ENCODE peak calls at places on chromosomes 12 and 14, in six cellular contexts. S is IMR-90, L is mesenchymal stem cell, N is H9, F is H1, W is trophoblast cell. H is an unnamed sample.
A peak's percentile ranks its signal among the peaks of the same experiment; 100 is the strongest.

GRCh38 chr14:90458536-90458935 is 61.7 kb downstream of the CALM1 start:
- DNase-seq in L (no peak), F (no peak), S (no peak), W (no peak), N (no peak), H (no peak)

GRCh38 chr12:69985656-69986055 is 160.6 kb downstream of the MYRFL start:
- DNase-seq in F (peak; percentile 7), L (no peak), W (no peak), S (no peak), N (peak; percentile 71), H (no peak)

GRCh38 chr14:54687750-54688119 is 120.8 kb downstream of the SAMD4A start:
- DNase-seq in L (no peak), W (no peak), N (no peak), S (no peak), F (no peak), H (no peak)

GRCh38 chr12:53193040-53193439 is 12.3 kb upstream of the CSAD start:
- DNase-seq in L (no peak), F (no peak), N (no peak), W (no peak), S (no peak), H (no peak)

GRCh38 chr12:71392521-71393145 is 47.0 kb upstream of the LGR5 start:
- DNase-seq in N (peak; percentile 45), L (peak; percentile 75), F (no peak), S (peak; percentile 70), W (peak; percentile 23), H (peak; percentile 50)

GRCh38 chr14:67816326-67817009 is at the start of gene ZFYVE26:
- DNase-seq in W (peak; percentile 93), S (peak; percentile 94), N (peak; percentile 97), F (peak; percentile 86), L (peak; percentile 96), H (peak; percentile 80)

GRCh38 chr12:109278912-109279311 is 30.2 kb downstream of the FOXN4 start:
- DNase-seq in S (no peak), W (no peak), L (no peak), F (no peak), N (no peak), H (no peak)

GRCh38 chr12:7872565-7873304 is at the start of gene SLC2A14:
- DNase-seq in F (no peak), S (no peak), W (no peak), L (no peak), N (peak; percentile 51), H (no peak)

GRCh38 chr12:26524862-26525465 is 308.0 kb downstream of the ITPR2 start:
- DNase-seq in N (no peak), F (no peak), S (peak; percentile 28), W (peak; percentile 1), L (peak; percentile 13), H (no peak)

GRCh38 chr14:94690486-94690885 is 78.3 kb downstream of the SERPINA3 start:
- DNase-seq in L (no peak), F (no peak), W (no peak), N (peak; percentile 29), S (no peak), H (no peak)

GRCh38 chr14:30223385-30223785 is 295.7 kb upstream of the PRKD1 start:
- DNase-seq in N (no peak), L (peak; percentile 86), S (peak; percentile 95), W (peak; percentile 92), F (no peak), H (no peak)

DNA sequence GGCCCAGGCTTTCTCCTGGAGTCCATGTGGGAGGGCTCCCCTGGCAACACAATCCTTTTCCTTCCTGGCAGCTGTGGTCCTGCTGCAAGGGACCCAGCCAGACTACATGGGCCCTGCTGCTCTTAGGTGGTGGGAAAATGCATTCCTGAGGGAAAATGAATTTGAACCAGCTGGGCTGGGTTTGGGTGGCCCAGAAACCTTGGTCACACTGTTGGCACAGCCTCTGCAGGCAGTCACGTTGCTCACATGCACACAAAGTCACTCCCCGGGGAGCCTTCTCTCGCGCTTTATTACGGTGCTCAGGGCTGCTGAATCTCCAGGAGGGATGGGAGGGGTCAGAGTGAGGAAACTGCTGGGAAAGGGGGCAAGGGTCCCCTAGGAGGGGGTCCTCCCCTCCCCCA is 17.2 kb downstream of the PLEKHG3 start:
- DNase-seq in L (peak; percentile 52), W (no peak), N (no peak), S (peak; percentile 37), F (no peak), H (no peak)
- H2AK5ac ChIP-seq in L (peak overlapping the region; percentile 91), W (no peak overlapping the region), N (no peak overlapping the region), S (peak overlapping the region; percentile 11), F (no peak overlapping the region), H (no peak overlapping the region)

GRCh38 chr12:46124132-46124847 is 133.9 kb upstream of the SCAF11 start:
- DNase-seq in W (no peak), N (no peak), S (peak; percentile 7), L (peak; percentile 35), F (no peak), H (no peak)

GRCh38 chr12:46126050-46126727 is 135.8 kb upstream of the SCAF11 start:
- DNase-seq in F (no peak), N (no peak), S (no peak), W (peak; percentile 41), L (no peak), H (no peak)

GRCh38 chr12:46124848-46125619 is 134.7 kb upstream of the SCAF11 start:
- DNase-seq in S (peak; percentile 87), W (peak; percentile 38), F (no peak), N (peak; percentile 64), L (peak; percentile 88), H (peak; percentile 48)
- H3K4me2 ChIP-seq in S (peak overlapping the region; percentile 76), W (no peak overlapping the region), F (no peak overlapping the region), N (no peak overlapping the region), L (no peak overlapping the region), H (no peak overlapping the region)

GRCh38 chr14:88500611-88501010 is 54.2 kb downstream of the PTPN21 start:
- DNase-seq in W (no peak), F (no peak), N (no peak), L (no peak), S (no peak), H (no peak)
- H4K91ac ChIP-seq in W (no peak overlapping the region), F (no peak overlapping the region), N (no peak overlapping the region), L (no peak overlapping the region), S (no peak overlapping the region), H (no peak overlapping the region)

DNA sequence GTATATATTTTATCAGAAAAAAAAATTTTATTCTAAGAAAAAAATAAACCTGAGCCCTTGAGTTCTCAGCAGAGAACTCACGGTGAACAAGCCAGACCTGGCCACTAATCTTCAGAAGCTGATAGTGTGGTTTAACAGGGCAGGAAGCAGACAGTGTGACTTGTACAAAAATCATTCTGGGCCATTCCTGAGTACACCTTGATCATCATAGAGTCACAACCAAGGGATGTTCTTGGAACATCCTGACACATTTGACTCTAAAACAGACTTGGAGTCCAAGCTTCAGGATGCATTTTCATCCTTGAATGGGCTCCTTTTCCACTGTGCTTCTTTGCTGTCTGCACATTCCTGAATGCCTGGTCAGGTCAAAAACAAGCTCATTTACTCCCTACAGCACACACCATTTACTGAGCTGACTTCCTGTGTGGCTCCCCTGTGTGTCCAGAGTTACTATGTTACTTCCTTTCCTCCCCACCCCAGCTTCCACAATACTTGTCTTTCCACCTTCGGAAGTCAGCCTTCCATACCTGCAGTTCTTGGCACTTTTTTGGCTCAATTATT is 112.0 kb downstream of the ANO6 start:
- DNase-seq in W (no peak), L (no peak), N (no peak), S (peak; percentile 27), F (no peak), H (no peak)
- H2AK5ac ChIP-seq in W (no peak overlapping the region), L (no peak overlapping the region), N (no peak overlapping the region), S (no peak overlapping the region), F (no peak overlapping the region), H (no peak overlapping the region)

GRCh38 chr12:93229494-93230310 is 148.0 kb upstream of the NUDT4 start:
- DNase-seq in L (peak; percentile 93), N (no peak), S (peak; percentile 96), F (no peak), W (peak; percentile 52), H (no peak)
- H3K4me2 ChIP-seq in L (no peak overlapping the region), N (no peak overlapping the region), S (peak overlapping the region; percentile 32), F (no peak overlapping the region), W (no peak overlapping the region), H (no peak overlapping the region)

GRCh38 chr14:89185919-89186849 is 230.8 kb downstream of the FOXN3 start:
- DNase-seq in S (peak; percentile 88), W (peak; percentile 23), L (peak; percentile 75), N (no peak), F (no peak), H (no peak)
- H4K91ac ChIP-seq in S (no peak overlapping the region), W (peak overlapping the region; percentile 50), L (no peak overlapping the region), N (no peak overlapping the region), F (no peak overlapping the region), H (no peak overlapping the region)

GRCh38 chr12:46470039-46470627 is 97.6 kb upstream of the SLC38A2 start:
- DNase-seq in F (no peak), N (no peak), W (no peak), L (no peak), S (no peak), H (no peak)
- H2AK5ac ChIP-seq in F (no peak overlapping the region), N (no peak overlapping the region), W (no peak overlapping the region), L (peak overlapping the region; percentile 82), S (peak overlapping the region; percentile 99), H (no peak overlapping the region)

H was measured in neuronal stem cell.